ENCODE peak calls at places on chromosomes 16 and 17, in six cellular contexts. H is sigmoid colon, Y is transverse colon, W is A549, S is suprapubic skin, Z is SK-N-SH. R is an unnamed sample.

GRCh38 chr16:53043462-53043861 is 9.2 kb downstream of the CHD9NB start:
- DNase-seq in H (no peak), Y (peak; percentile 23), W (no peak), S (no peak), Z (no peak), R (no peak)

GRCh38 chr17:32876414-32877163 is at the start of gene MYO1D:
- DNase-seq in H (peak; percentile 74), Y (peak; percentile 88), W (peak; percentile 48), S (peak; percentile 83), Z (peak; percentile 73), R (peak; percentile 64)

GRCh38 chr16:75282811-75283281 is 31.4 kb upstream of the BCAR1 start:
- DNase-seq in H (no peak), Y (no peak), W (no peak), S (no peak), Z (peak; percentile 63), R (no peak)

GRCh38 chr17:18181358-18181757 is 2.3 kb upstream of the ALKBH5 start:
- DNase-seq in H (no peak), Y (no peak), W (no peak), S (no peak), Z (no peak), R (peak; percentile 33)

GRCh38 chr17:28892024-28892423 is 5.5 kb downstream of the FLOT2 start:
- DNase-seq in H (no peak), Y (no peak), W (no peak), S (no peak), Z (no peak), R (no peak)

GRCh38 chr17:42598905-42599304 is 10.3 kb downstream of the RETREG3 start:
- DNase-seq in H (peak; percentile 62), Y (no peak), W (no peak), S (no peak), Z (no peak), R (no peak)

GRCh38 chr16:23392223-23392600 is 60.8 kb downstream of the COG7 start:
- DNase-seq in H (peak; percentile 59), Y (no peak), W (no peak), S (no peak), Z (no peak), R (no peak)

GRCh38 chr17:66542183-66542966 is 240.0 kb downstream of the PRKCA start:
- DNase-seq in H (no peak), Y (no peak), W (no peak), S (no peak), Z (peak; percentile 50), R (no peak)

GRCh38 chr17:51486885-51487520 is 226.7 kb downstream of the UTP18 start:
- DNase-seq in H (no peak), Y (no peak), W (no peak), S (no peak), Z (peak; percentile 55), R (no peak)

GRCh38 chr16:30697264-30698138 is 1.5 kb upstream of the SRCAP start:
- DNase-seq in H (peak; percentile 99), Y (no peak), W (no peak), S (no peak), Z (peak; percentile 91), R (no peak)

GRCh38 chr16:66131156-66131807 is 235.2 kb upstream of the CDH5 start:
- DNase-seq in H (no peak), Y (no peak), W (no peak), S (no peak), Z (no peak), R (no peak)

GRCh38 chr16:66129196-66129595 is 237.3 kb upstream of the CDH5 start:
- DNase-seq in H (no peak), Y (no peak), W (no peak), S (no peak), Z (no peak), R (no peak)

GRCh38 chr16:66128363-66128725 is 238.1 kb upstream of the CDH5 start:
- DNase-seq in H (no peak), Y (no peak), W (no peak), S (no peak), Z (no peak), R (no peak)

GRCh38 chr16:66130296-66130910 is 236.1 kb upstream of the CDH5 start:
- DNase-seq in H (no peak), Y (no peak), W (no peak), S (no peak), Z (no peak), R (no peak)

GRCh38 chr16:66127459-66128362 is 238.8 kb upstream of the CDH5 start:
- DNase-seq in H (no peak), Y (no peak), W (no peak), S (peak; percentile 67), Z (peak; percentile 56), R (no peak)
- TF ChIP-seq CTCF in H (no peak), Y (no peak), W (no peak), S (peak; percentile 19), Z (no peak), R (no peak)

GRCh38 chr16:2483939-2484897 is 9.3 kb downstream of the TBC1D24 start:
- DNase-seq in H (no peak), Y (no peak), W (no peak), S (no peak), Z (peak; percentile 62), R (no peak)

GRCh38 chr16:2486645-2487516 is 12.0 kb downstream of the TBC1D24 start:
- DNase-seq in H (no peak), Y (peak; percentile 75), W (no peak), S (no peak), Z (no peak), R (no peak)

GRCh38 chr16:2487517-2487842 is 12.6 kb downstream of the TBC1D24 start:
- DNase-seq in H (no peak), Y (no peak), W (no peak), S (no peak), Z (no peak), R (no peak)

GRCh38 chr16:2484898-2485508 is 10.1 kb downstream of the TBC1D24 start:
- DNase-seq in H (no peak), Y (no peak), W (no peak), S (no peak), Z (no peak), R (no peak)

GRCh38 chr16:2485811-2486507 is 11.0 kb downstream of the TBC1D24 start:
- DNase-seq in H (no peak), Y (no peak), W (no peak), S (no peak), Z (no peak), R (no peak)
- H3K27ac ChIP-seq in H (no peak overlapping the region), Y (no peak overlapping the region), W (no peak overlapping the region), S (no peak overlapping the region), Z (no peak overlapping the region), R (no peak overlapping the region)

DNA sequence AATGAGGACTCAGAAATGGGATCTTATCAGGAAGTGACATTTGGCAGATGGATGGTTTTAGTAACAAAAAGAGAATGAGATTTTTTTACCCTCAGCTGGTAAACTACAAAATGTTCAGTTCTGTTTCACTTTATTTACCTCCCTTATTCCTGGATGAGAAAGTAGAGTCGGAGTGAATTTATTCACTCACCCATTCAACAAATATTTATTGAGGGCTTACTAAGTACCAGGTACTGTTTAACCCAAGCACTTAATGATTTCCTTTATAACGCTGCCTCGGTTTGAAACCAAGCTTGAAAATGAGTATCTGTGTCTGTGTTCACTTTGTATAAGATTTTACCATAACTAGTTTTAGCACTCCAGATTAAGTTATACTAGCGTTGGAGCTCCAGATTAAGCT is 38.1 kb downstream of the CDRT15 start:
- DNase-seq in H (no peak), Y (no peak), W (no peak), S (no peak), Z (no peak), R (no peak)
- TF ChIP-seq EP300 in H (no peak), Y (no peak), W (no peak), S (no peak), Z (no peak), R (no peak)

GRCh38 chr17:57404073-57404472 is 147.8 kb downstream of the MSI2 start:
- DNase-seq in H (no peak), Y (no peak), W (peak; percentile 33), S (no peak), Z (peak; percentile 44), R (no peak)
- TF ChIP-seq CTCF in H (no peak), Y (no peak), W (peak; percentile 34), S (no peak), Z (peak; percentile 25), R (no peak)

GRCh38 chr17:78900816-78901215 is 2.2 kb downstream of the CEP295NL start:
- DNase-seq in H (no peak), Y (no peak), W (no peak), S (no peak), Z (no peak), R (no peak)
- H3K27ac ChIP-seq in H (no peak overlapping the region), Y (no peak overlapping the region), W (no peak overlapping the region), S (no peak overlapping the region), Z (no peak overlapping the region), R (no peak overlapping the region)

DNA sequence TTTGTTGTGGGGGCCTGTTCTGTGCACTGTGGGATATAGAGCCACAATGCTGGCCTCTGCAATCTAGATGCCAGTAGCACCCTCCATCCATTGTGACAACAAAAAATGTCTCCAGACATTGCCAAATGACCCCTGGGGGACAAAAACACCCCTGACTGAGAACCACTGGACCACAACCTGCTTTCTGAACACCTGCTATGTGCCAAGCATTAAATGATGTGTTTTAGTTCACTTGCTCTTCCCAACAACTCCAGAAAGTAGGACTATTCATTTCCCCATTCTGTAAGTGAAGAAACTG is 367.0 kb upstream of the ERCC4 start:
- DNase-seq in H (no peak), Y (no peak), W (no peak), S (no peak), Z (no peak), R (no peak)
- TF ChIP-seq EP300 in H (no peak), Y (no peak), W (no peak), S (no peak), Z (no peak), R (no peak)

GRCh38 chr16:576823-577201 is 7.0 kb downstream of the PIGQ start:
- DNase-seq in H (no peak), Y (no peak), W (no peak), S (no peak), Z (peak; percentile 52), R (no peak)
- TF ChIP-seq CTCF in H (no peak), Y (no peak), W (no peak), S (no peak), Z (no peak), R (no peak)

GRCh38 chr17:19407601-19408380 is 3.2 kb upstream of the RNF112 start:
- DNase-seq in H (peak; percentile 53), Y (no peak), W (no peak), S (no peak), Z (no peak), R (no peak)
- H3K27ac ChIP-seq in H (no peak overlapping the region), Y (no peak overlapping the region), W (no peak overlapping the region), S (no peak overlapping the region), Z (no peak overlapping the region), R (no peak overlapping the region)

GRCh38 chr17:79137791-79138190 is 63.2 kb downstream of the ENGASE start:
- DNase-seq in H (no peak), Y (no peak), W (no peak), S (no peak), Z (peak; percentile 68), R (no peak)
- TF ChIP-seq EP300 in H (no peak), Y (no peak), W (no peak), S (no peak), Z (no peak), R (no peak)

GRCh38 chr17:63232565-63233310 is 213.4 kb downstream of the CYB561 start:
- DNase-seq in H (no peak), Y (no peak), W (peak; percentile 4), S (no peak), Z (no peak), R (no peak)
- TF ChIP-seq CTCF in H (no peak), Y (no peak), W (no peak), S (no peak), Z (no peak), R (no peak)

R was measured in ovary.